ENCODE peak calls at places on chromosome 15, in nine cellular contexts. D is right cardiac atrium; S is LoVo; F is stimulated activated naive CD4-positive, alpha-beta T cell treated with Interleukin-2 at 50 U/mL for 16 hours; U is activated B cell treated with CpG ODN at 0.5 μM for 24 hours; A is activated CD4-positive, alpha-beta T cell treated with anti-CD3 and anti-CD28 coated beads, Interleukin-2, amount 50 U/mL, for 24 hours; V is progenitor cell of endocrine pancreas; C is activated CD4-positive, CD25-positive, alpha-beta regulatory T cell treated with anti-CD3 and anti-CD28 coated beads, Interleukin-2, amount 50 U/mL, for 16 hours; X is mucosa of gallbladder. B is an unnamed sample.

GRCh38 chr15:78396976-78397375 is 41.0 kb upstream of the IREB2 start:
- DNase-seq in D (peak), S (no peak), F (no peak), U (no peak), A (no peak), V (no peak), C (no peak), X (peak), B (no peak)

GRCh38 chr15:44537728-44538240 is 837 bp downstream of the EIF3J start:
- DNase-seq in D (no peak), S (peak), F (peak), U (no peak), A (no peak), V (no peak), C (no peak), X (no peak), B (no peak)

GRCh38 chr15:38414351-38414750 is 39.6 kb upstream of the FAM98B start:
- DNase-seq in D (peak), S (peak), F (no peak), U (no peak), A (no peak), V (peak), C (no peak), X (peak), B (no peak)

GRCh38 chr15:51861557-51862350 is 32.3 kb downstream of the TMOD3 start:
- DNase-seq in D (no peak), S (no peak), F (peak), U (no peak), A (peak), V (no peak), C (peak), X (no peak), B (no peak)

GRCh38 chr15:74543583-74543982 is 2.6 kb downstream of the ARID3B start:
- DNase-seq in D (no peak), S (no peak), F (peak), U (no peak), A (no peak), V (no peak), C (no peak), X (no peak), B (no peak)

GRCh38 chr15:70098170-70098460 is 398 bp upstream of the TLE3 start:
- DNase-seq in D (no peak), S (no peak), F (no peak), U (no peak), A (no peak), V (no peak), C (no peak), X (no peak), B (no peak)

GRCh38 chr15:55909036-55909811 is 84.2 kb downstream of the NEDD4 start:
- DNase-seq in D (no peak), S (no peak), F (no peak), U (no peak), A (no peak), V (no peak), C (no peak), X (no peak), B (no peak)

GRCh38 chr15:69035205-69035917 is 20.9 kb downstream of the NOX5 start:
- DNase-seq in D (peak), S (no peak), F (no peak), U (no peak), A (no peak), V (no peak), C (no peak), X (peak), B (no peak)

GRCh38 chr15:67144609-67145306 is 79.4 kb downstream of the SMAD3 start:
- DNase-seq in D (peak), S (no peak), F (no peak), U (no peak), A (no peak), V (no peak), C (no peak), X (no peak), B (no peak)

GRCh38 chr15:41928100-41928499 is 34.2 kb upstream of the SPTBN5 start:
- DNase-seq in D (no peak), S (peak), F (no peak), U (no peak), A (no peak), V (no peak), C (no peak), X (no peak), B (no peak)

GRCh38 chr15:60355148-60355857 is 42.5 kb downstream of the ANXA2 start:
- DNase-seq in D (no peak), S (no peak), F (no peak), U (no peak), A (no peak), V (no peak), C (no peak), X (no peak), B (no peak)

GRCh38 chr15:80727196-80727595 is 32.1 kb downstream of the ABHD17C start:
- DNase-seq in D (no peak), S (no peak), F (no peak), U (no peak), A (no peak), V (no peak), C (no peak), X (no peak), B (no peak)

GRCh38 chr15:73335471-73335870 is 33.3 kb downstream of the HCN4 start:
- DNase-seq in D (peak), S (no peak), F (no peak), U (no peak), A (no peak), V (no peak), C (no peak), X (no peak), B (no peak)